ENCODE peak calls at places on chromosomes 5 and 9, in five cellular contexts. X is Jurkat, Clone E6-1; P is myocyte; C is AG08396; I is HT1080. M is an unnamed sample.

GRCh38 chr5:171840701-171841522 is 55.3 kb downstream of the SMIM23 start:
- DNase-seq in P (no peak), X (no peak), I (no peak), C (no peak), M (no peak)

GRCh38 chr5:38896760-38897159 is 50.9 kb downstream of the OSMR start:
- DNase-seq in P (no peak), C (no peak), I (no peak), X (no peak), M (no peak)

GRCh38 chr9:6945871-6946270 is 188.1 kb downstream of the KDM4C start:
- DNase-seq in I (no peak), C (no peak), X (no peak), P (no peak), M (no peak)

GRCh38 chr5:92265804-92266203 is 882.7 kb upstream of the ARRDC3 start:
- DNase-seq in X (no peak), C (no peak), I (no peak), P (no peak), M (no peak)

GRCh38 chr9:136678624-136679023 is 8.6 kb downstream of the AGPAT2 start:
- DNase-seq in X (no peak), P (no peak), I (no peak), C (no peak), M (no peak)

GRCh38 chr5:38697013-38697412 is 140.6 kb upstream of the LIFR start:
- DNase-seq in X (no peak), P (no peak), C (no peak), I (no peak), M (no peak)

GRCh38 chr9:4982720-4983482 is 2.2 kb upstream of the JAK2 start:
- DNase-seq in I (no peak), C (no peak), X (no peak), P (no peak), M (no peak)

GRCh38 chr5:172791291-172791690 is 20.3 kb upstream of the DUSP1 start:
- DNase-seq in X (no peak), P (no peak), C (no peak), I (no peak), M (no peak)

GRCh38 chr5:154395407-154396106 is 50.2 kb upstream of the SAP30L start:
- DNase-seq in I (no peak), P (no peak), X (no peak), C (no peak), M (no peak)

GRCh38 chr5:133250527-133250926 is 198.7 kb downstream of the HSPA4 start:
- DNase-seq in I (no peak), C (no peak), P (no peak), X (peak; percentile 46), M (no peak)

GRCh38 chr5:160266044-160266718 is 36.9 kb downstream of the FABP6 start:
- DNase-seq in C (no peak), I (no peak), X (no peak), P (no peak), M (no peak)

GRCh38 chr9:133844876-133845658 is 106.9 kb upstream of the SARDH start:
- DNase-seq in X (no peak), I (no peak), P (no peak), C (peak; percentile 77), M (no peak)

GRCh38 chr5:32711693-32712462 is 757 bp downstream of the NPR3 start:
- DNase-seq in X (no peak), C (peak; percentile 57), P (peak; percentile 32), I (no peak), M (peak; percentile 32)

GRCh38 chr5:28750236-28750635 is 1711.8 kb upstream of the CDH9 start:
- DNase-seq in X (no peak), I (no peak), P (no peak), C (no peak), M (no peak)

GRCh38 chr5:104793452-104794120 is 1231.0 kb upstream of the NUDT12 start:
- DNase-seq in X (no peak), I (no peak), C (no peak), P (no peak), M (no peak)

GRCh38 chr9:121567142-121568100 is 67.8 kb upstream of the GGTA1 start:
- DNase-seq in C (peak; percentile 53), P (no peak), X (no peak), I (no peak), M (no peak)

GRCh38 chr5:64921386-64921785 is 152.7 kb downstream of the CWC27 start:
- DNase-seq in I (no peak), P (no peak), C (no peak), X (no peak), M (no peak)

GRCh38 chr9:116717150-116717549 is 30.0 kb downstream of the TRIM32 start:
- DNase-seq in P (no peak), I (no peak), X (peak; percentile 78), C (no peak), M (no peak)

GRCh38 chr5:81247441-81247972 is 14.4 kb downstream of the CKMT2 start:
- DNase-seq in P (peak; percentile 56), X (no peak), I (peak; percentile 69), C (peak; percentile 34), M (peak; percentile 67)

GRCh38 chr5:122674412-122674811 is 100.5 kb upstream of the SNX2 start:
- DNase-seq in C (no peak), I (peak; percentile 21), X (no peak), P (no peak), M (no peak)

GRCh38 chr5:149409268-149409948 is 30.3 kb upstream of the IL17B start:
- DNase-seq in C (no peak), I (no peak), X (no peak), P (no peak), M (no peak)

GRCh38 chr5:123943136-123943535 is 431.2 kb downstream of the CSNK1G3 start:
- DNase-seq in I (no peak), P (no peak), C (no peak), X (no peak), M (no peak)

GRCh38 chr5:111772456-111772855 is 15.5 kb upstream of the NREP start:
- DNase-seq in P (no peak), I (peak; percentile 26), C (no peak), X (no peak), M (peak; percentile 44)

GRCh38 chr9:131121346-131121745 is 4.0 kb upstream of the NUP214 start:
- DNase-seq in C (no peak), I (no peak), P (no peak), X (no peak), M (no peak)

GRCh38 chr5:146516151-146516475 is at the start of gene GPR151:
- DNase-seq in X (peak; percentile 9), P (no peak), C (no peak), I (no peak), M (no peak)

GRCh38 chr5:158519433-158520025 is 580.2 kb downstream of the EBF1 start:
- DNase-seq in P (no peak), I (no peak), X (no peak), C (no peak), M (no peak)

GRCh38 chr5:148186248-148187003 is 16.4 kb upstream of the SPINK6 start:
- DNase-seq in I (peak; percentile 73), X (no peak), C (peak; percentile 2), P (no peak), M (peak; percentile 37)

GRCh38 chr5:36442352-36442751 is 140.7 kb upstream of the RANBP3L start:
- DNase-seq in X (peak; percentile 59), I (peak; percentile 42), C (no peak), P (no peak), M (no peak)

GRCh38 chr9:95087659-95088242 is 229.8 kb downstream of the FANCC start:
- DNase-seq in X (peak; percentile 21), I (no peak), P (peak; percentile 35), C (no peak), M (peak; percentile 59)

GRCh38 chr9:28951945-28952344 is 1378.7 kb upstream of the C9orf72 start:
- DNase-seq in I (peak; percentile 8), C (no peak), X (no peak), P (peak; percentile 19), M (peak; percentile 23)

GRCh38 chr5:84885479-84886258 is 501.0 kb upstream of the EDIL3 start:
- DNase-seq in P (peak; percentile 87), I (peak; percentile 47), C (no peak), X (no peak), M (peak; percentile 78)

GRCh38 chr5:180082633-180083420 is 11.3 kb upstream of the RNF130 start:
- DNase-seq in P (no peak), I (no peak), C (no peak), X (no peak), M (no peak)

GRCh38 chr5:7518947-7519560 is 123.1 kb downstream of the ADCY2 start:
- DNase-seq in I (no peak), X (no peak), C (no peak), P (no peak), M (no peak)

GRCh38 chr9:8224381-8224791 is 424.8 kb upstream of the DMAC1 start:
- DNase-seq in I (peak; percentile 85), C (no peak), P (no peak), X (no peak), M (no peak)

GRCh38 chr5:148827723-148828122 is 1.3 kb downstream of the ADRB2 start:
- DNase-seq in I (no peak), P (no peak), X (no peak), C (no peak), M (peak; percentile 24)

GRCh38 chr5:53253421-53253871 is 143.9 kb upstream of the MOCS2 start:
- DNase-seq in C (peak; percentile 24), X (peak; percentile 76), I (peak; percentile 49), P (peak; percentile 74), M (peak; percentile 74)

GRCh38 chr5:9226026-9226536 is 319.8 kb downstream of the SEMA5A start:
- DNase-seq in X (no peak), P (no peak), I (no peak), C (no peak), M (no peak)